ENCODE peak calls at places on chromosomes 4 and X, in ten cellular contexts. One of them, this sample, is unnamed.

GRCh38 chr4:94588900-94589693 is 137.4 kb downstream of the PDLIM5 start:
- DNase-seq in sigmoid colon: no peak
- DNase-seq in cardiac muscle cell: no peak
- DNase-seq in upper lobe of right lung: no peak
- DNase-seq in fibroblast of lung: no peak
- DNase-seq in colonic mucosa: no peak
- DNase-seq in kidney: no peak
- DNase-seq in heart left ventricle: no peak
- DNase-seq in upper lobe of left lung: no peak
- DNase-seq in breast epithelium: no peak
- DNase-seq in this sample: no peak

GRCh38 chrX:40176256-40176978 is 78.7 kb upstream of the BCOR start:
- DNase-seq in colonic mucosa: peak; percentile 71
- DNase-seq in upper lobe of left lung: peak; percentile 66
- DNase-seq in kidney: peak; percentile 92
- DNase-seq in upper lobe of right lung: peak; percentile 90
- DNase-seq in breast epithelium: no peak
- DNase-seq in heart left ventricle: peak; percentile 79
- DNase-seq in cardiac muscle cell: peak; percentile 81
- DNase-seq in fibroblast of lung: no peak
- DNase-seq in sigmoid colon: peak; percentile 86
- DNase-seq in this sample: no peak

GRCh38 chr4:30153427-30153826 is 566.7 kb upstream of the PCDH7 start:
- DNase-seq in kidney: peak; percentile 77
- DNase-seq in upper lobe of right lung: no peak
- DNase-seq in cardiac muscle cell: no peak
- DNase-seq in sigmoid colon: no peak
- DNase-seq in fibroblast of lung: no peak
- DNase-seq in upper lobe of left lung: no peak
- DNase-seq in heart left ventricle: peak; percentile 16
- DNase-seq in breast epithelium: no peak
- DNase-seq in colonic mucosa: no peak
- DNase-seq in this sample: no peak

GRCh38 chr4:186939226-186939625 is 215.6 kb upstream of the FAT1 start:
- DNase-seq in heart left ventricle: no peak
- DNase-seq in kidney: no peak
- DNase-seq in fibroblast of lung: no peak
- DNase-seq in cardiac muscle cell: no peak
- DNase-seq in upper lobe of right lung: no peak
- DNase-seq in colonic mucosa: no peak
- DNase-seq in breast epithelium: no peak
- DNase-seq in upper lobe of left lung: no peak
- DNase-seq in sigmoid colon: no peak
- DNase-seq in this sample: no peak

GRCh38 chrX:13463608-13464007 is 105.8 kb upstream of the EGFL6 start:
- DNase-seq in upper lobe of right lung: no peak
- DNase-seq in upper lobe of left lung: peak; percentile 63
- DNase-seq in sigmoid colon: peak; percentile 76
- DNase-seq in kidney: no peak
- DNase-seq in fibroblast of lung: peak; percentile 93
- DNase-seq in heart left ventricle: peak; percentile 46
- DNase-seq in cardiac muscle cell: no peak
- DNase-seq in breast epithelium: no peak
- DNase-seq in colonic mucosa: peak; percentile 37
- DNase-seq in this sample: peak; percentile 82

GRCh38 chr4:85084371-85085170 is 118.1 kb upstream of the WDFY3 start:
- DNase-seq in cardiac muscle cell: peak; percentile 81
- DNase-seq in heart left ventricle: no peak
- DNase-seq in upper lobe of right lung: no peak
- DNase-seq in breast epithelium: no peak
- DNase-seq in kidney: no peak
- DNase-seq in colonic mucosa: peak; percentile 44
- DNase-seq in upper lobe of left lung: peak; percentile 21
- DNase-seq in sigmoid colon: no peak
- DNase-seq in fibroblast of lung: peak; percentile 83
- DNase-seq in this sample: peak; percentile 56

GRCh38 chrX:24242649-24243556 is 71.0 kb downstream of the SUPT20HL2 start:
- DNase-seq in cardiac muscle cell: no peak
- DNase-seq in heart left ventricle: peak; percentile 71
- DNase-seq in sigmoid colon: peak; percentile 90
- DNase-seq in colonic mucosa: peak; percentile 29
- DNase-seq in upper lobe of right lung: no peak
- DNase-seq in upper lobe of left lung: peak; percentile 37
- DNase-seq in breast epithelium: no peak
- DNase-seq in fibroblast of lung: peak; percentile 79
- DNase-seq in kidney: no peak
- DNase-seq in this sample: no peak

GRCh38 chr4:127196656-127197352 is 436.0 kb upstream of the INTU start:
- DNase-seq in colonic mucosa: no peak
- DNase-seq in fibroblast of lung: no peak
- DNase-seq in kidney: peak; percentile 58
- DNase-seq in heart left ventricle: peak; percentile 43
- DNase-seq in cardiac muscle cell: no peak
- DNase-seq in sigmoid colon: no peak
- DNase-seq in upper lobe of left lung: no peak
- DNase-seq in upper lobe of right lung: peak; percentile 35
- DNase-seq in breast epithelium: no peak
- DNase-seq in this sample: no peak

GRCh38 chr4:116357758-116358157 is 727.6 kb downstream of the TRAM1L1 start:
- DNase-seq in upper lobe of right lung: no peak
- DNase-seq in colonic mucosa: no peak
- DNase-seq in fibroblast of lung: no peak
- DNase-seq in sigmoid colon: no peak
- DNase-seq in kidney: no peak
- DNase-seq in breast epithelium: no peak
- DNase-seq in heart left ventricle: no peak
- DNase-seq in upper lobe of left lung: peak; percentile 34
- DNase-seq in cardiac muscle cell: no peak
- DNase-seq in this sample: peak; percentile 66

GRCh38 chrX:78886550-78886949 is 58.6 kb upstream of the P2RY10 start:
- DNase-seq in sigmoid colon: no peak
- DNase-seq in cardiac muscle cell: peak; percentile 1
- DNase-seq in fibroblast of lung: no peak
- DNase-seq in upper lobe of left lung: no peak
- DNase-seq in kidney: no peak
- DNase-seq in breast epithelium: no peak
- DNase-seq in heart left ventricle: no peak
- DNase-seq in colonic mucosa: no peak
- DNase-seq in upper lobe of right lung: no peak
- DNase-seq in this sample: no peak

GRCh38 chrX:135591871-135592270 is 71.4 kb downstream of the INTS6L start:
- DNase-seq in sigmoid colon: no peak
- DNase-seq in fibroblast of lung: no peak
- DNase-seq in colonic mucosa: no peak
- DNase-seq in breast epithelium: no peak
- DNase-seq in upper lobe of left lung: no peak
- DNase-seq in kidney: no peak
- DNase-seq in cardiac muscle cell: no peak
- DNase-seq in heart left ventricle: no peak
- DNase-seq in upper lobe of right lung: no peak
- DNase-seq in this sample: no peak

GRCh38 chr4:40190880-40191815 is 5.7 kb upstream of the RHOH start:
- DNase-seq in heart left ventricle: no peak
- DNase-seq in fibroblast of lung: no peak
- DNase-seq in breast epithelium: no peak
- DNase-seq in upper lobe of right lung: no peak
- DNase-seq in colonic mucosa: peak; percentile 22
- DNase-seq in cardiac muscle cell: no peak
- DNase-seq in sigmoid colon: no peak
- DNase-seq in kidney: no peak
- DNase-seq in upper lobe of left lung: no peak
- DNase-seq in this sample: no peak

GRCh38 chr4:68375667-68376559 is 26.0 kb upstream of the YTHDC1 start:
- DNase-seq in breast epithelium: no peak
- DNase-seq in heart left ventricle: no peak
- DNase-seq in kidney: peak; percentile 77
- DNase-seq in upper lobe of left lung: peak; percentile 27
- DNase-seq in sigmoid colon: no peak
- DNase-seq in upper lobe of right lung: peak; percentile 66
- DNase-seq in fibroblast of lung: peak; percentile 69
- DNase-seq in cardiac muscle cell: peak; percentile 55
- DNase-seq in colonic mucosa: peak; percentile 55
- DNase-seq in this sample: peak; percentile 55

GRCh38 chr4:185213829-185214228 is 4.4 kb downstream of the SNX25 start:
- DNase-seq in colonic mucosa: no peak
- DNase-seq in fibroblast of lung: no peak
- DNase-seq in breast epithelium: no peak
- DNase-seq in upper lobe of left lung: no peak
- DNase-seq in kidney: no peak
- DNase-seq in sigmoid colon: no peak
- DNase-seq in cardiac muscle cell: no peak
- DNase-seq in upper lobe of right lung: no peak
- DNase-seq in heart left ventricle: no peak
- DNase-seq in this sample: no peak
- H3K4me1 ChIP-seq in colonic mucosa: no peaks in the 10 kb centered on the region
- H3K4me1 ChIP-seq in fibroblast of lung: no peaks in the 10 kb centered on the region
- H3K4me1 ChIP-seq in breast epithelium: peaks cover 5% of the 10 kb centered on the region
- H3K4me1 ChIP-seq in upper lobe of left lung: peaks cover 3% of the 10 kb centered on the region
- H3K4me1 ChIP-seq in kidney: no peaks in the 10 kb centered on the region
- H3K4me1 ChIP-seq in sigmoid colon: peaks cover 40% of the 10 kb centered on the region
- H3K4me1 ChIP-seq in cardiac muscle cell: peaks cover 6% of the 10 kb centered on the region
- H3K4me1 ChIP-seq in upper lobe of right lung: peaks cover 14% of the 10 kb centered on the region
- H3K4me1 ChIP-seq in heart left ventricle: peaks cover 36% of the 10 kb centered on the region
- H3K4me1 ChIP-seq in this sample: peaks cover 4% of the 10 kb centered on the region

DNA sequence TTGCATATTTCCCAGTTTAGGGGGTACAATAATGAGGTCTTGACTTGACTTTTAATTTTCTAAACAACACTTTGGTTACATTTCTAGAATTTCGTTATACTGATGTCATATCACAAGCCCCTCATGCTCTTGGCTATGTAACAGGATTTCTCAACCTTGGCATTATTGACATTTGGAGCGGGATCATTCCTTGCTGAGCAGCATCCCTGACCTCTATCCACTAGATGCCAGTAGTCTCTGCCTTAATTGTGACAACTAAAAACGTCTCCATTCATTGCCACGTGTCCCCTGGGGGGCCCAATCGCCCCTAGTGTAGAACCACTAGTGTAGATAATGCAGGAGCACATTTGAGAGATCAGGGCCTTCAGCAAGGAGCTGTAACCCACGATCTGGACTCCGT is 234.2 kb upstream of the MID1 start:
- DNase-seq in kidney: no peak
- DNase-seq in cardiac muscle cell: no peak
- DNase-seq in breast epithelium: no peak
- DNase-seq in fibroblast of lung: no peak
- DNase-seq in upper lobe of left lung: no peak
- DNase-seq in upper lobe of right lung: no peak
- DNase-seq in heart left ventricle: no peak
- DNase-seq in colonic mucosa: no peak
- DNase-seq in sigmoid colon: no peak
- DNase-seq in this sample: no peak
- TF ChIP-seq CTCF in kidney: no peak
- TF ChIP-seq CTCF in cardiac muscle cell: no peak
- TF ChIP-seq CTCF in breast epithelium: no peak
- TF ChIP-seq CTCF in fibroblast of lung: no peak
- TF ChIP-seq CTCF in upper lobe of left lung: no peak
- TF ChIP-seq CTCF in upper lobe of right lung: no peak
- TF ChIP-seq CTCF in heart left ventricle: no peak
- TF ChIP-seq CTCF in colonic mucosa: no peak
- TF ChIP-seq CTCF in sigmoid colon: no peak
- TF ChIP-seq CTCF in this sample: no peak

DNA sequence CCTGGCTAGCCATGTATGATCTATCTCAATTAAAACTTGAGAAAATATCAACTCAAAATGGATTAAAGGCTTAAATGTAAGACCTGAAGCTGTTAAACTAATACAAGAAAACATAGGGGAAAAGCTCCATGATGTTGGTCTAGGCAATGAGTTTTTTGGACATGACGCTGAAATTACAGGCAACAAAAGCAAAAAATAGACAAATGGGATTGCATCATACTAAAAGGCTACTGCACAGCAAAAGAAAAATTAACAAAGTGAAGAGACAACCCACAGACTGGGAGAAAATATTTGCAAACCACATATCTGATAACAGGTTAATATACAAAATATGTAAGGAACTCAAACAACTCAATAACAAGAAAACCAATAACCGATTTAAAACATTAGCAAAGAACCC is 8.4 kb downstream of the GC start:
- DNase-seq in heart left ventricle: no peak
- DNase-seq in upper lobe of left lung: no peak
- DNase-seq in fibroblast of lung: no peak
- DNase-seq in colonic mucosa: no peak
- DNase-seq in kidney: no peak
- DNase-seq in breast epithelium: no peak
- DNase-seq in sigmoid colon: no peak
- DNase-seq in cardiac muscle cell: no peak
- DNase-seq in upper lobe of right lung: no peak
- DNase-seq in this sample: no peak
- H3K4me1 ChIP-seq in heart left ventricle: no peaks in the 10 kb centered on the region
- H3K4me1 ChIP-seq in upper lobe of left lung: no peaks in the 10 kb centered on the region
- H3K4me1 ChIP-seq in fibroblast of lung: no peaks in the 10 kb centered on the region
- H3K4me1 ChIP-seq in colonic mucosa: no peaks in the 10 kb centered on the region
- H3K4me1 ChIP-seq in kidney: no peaks in the 10 kb centered on the region
- H3K4me1 ChIP-seq in breast epithelium: no peaks in the 10 kb centered on the region
- H3K4me1 ChIP-seq in sigmoid colon: no peaks in the 10 kb centered on the region
- H3K4me1 ChIP-seq in cardiac muscle cell: peaks cover 42% of the 10 kb centered on the region
- H3K4me1 ChIP-seq in upper lobe of right lung: no peaks in the 10 kb centered on the region
- H3K4me1 ChIP-seq in this sample: no peaks in the 10 kb centered on the region

GRCh38 chrX:130144509-130144908 is 21.1 kb downstream of the AIFM1 start:
- DNase-seq in heart left ventricle: no peak
- DNase-seq in cardiac muscle cell: no peak
- DNase-seq in upper lobe of right lung: no peak
- DNase-seq in sigmoid colon: no peak
- DNase-seq in colonic mucosa: no peak
- DNase-seq in fibroblast of lung: peak; percentile 61
- DNase-seq in breast epithelium: no peak
- DNase-seq in upper lobe of left lung: no peak
- DNase-seq in kidney: no peak
- DNase-seq in this sample: no peak
- TF ChIP-seq CTCF in heart left ventricle: no peak
- TF ChIP-seq CTCF in cardiac muscle cell: peak; percentile 28
- TF ChIP-seq CTCF in upper lobe of right lung: no peak
- TF ChIP-seq CTCF in sigmoid colon: no peak
- TF ChIP-seq CTCF in colonic mucosa: no peak
- TF ChIP-seq CTCF in fibroblast of lung: no peak
- TF ChIP-seq CTCF in breast epithelium: no peak
- TF ChIP-seq CTCF in upper lobe of left lung: no peak
- TF ChIP-seq CTCF in kidney: no peak
- TF ChIP-seq CTCF in this sample: peak; percentile 30

This sample was measured in foreskin keratinocyte.